ENCODE peak calls at places on chromosome 17, in five cellular contexts. V is gastrocnemius medialis, X is osteoblast, E is left lung, H is Peyer's patch. Y is an unnamed sample.
A peak's percentile ranks its signal among the peaks of the same experiment; 100 is the strongest.

GRCh38 chr17:81302324-81302723 is 7.2 kb upstream of the SLC38A10 start:
- DNase-seq in V (no peak), X (no peak), E (peak; percentile 45), H (no peak), Y (no peak)

GRCh38 chr17:83101805-83102480 is 22.5 kb downstream of the METRNL start:
- DNase-seq in V (no peak), X (peak; percentile 94), E (no peak), H (peak; percentile 82), Y (no peak)

GRCh38 chr17:4920351-4921048 is 11.6 kb upstream of the GP1BA start:
- DNase-seq in V (no peak), X (no peak), E (peak; percentile 72), H (no peak), Y (no peak)

GRCh38 chr17:77494664-77495435 is 354.1 kb downstream of the SEC14L1 start:
- DNase-seq in V (peak; percentile 57), X (peak; percentile 99), E (peak; percentile 91), H (peak; percentile 89), Y (peak; percentile 56)

GRCh38 chr17:56499799-56500388 is 93.6 kb upstream of the NOG start:
- DNase-seq in V (no peak), X (no peak), E (no peak), H (no peak), Y (no peak)

GRCh38 chr17:83110755-83111154 is 31.3 kb downstream of the METRNL start:
- DNase-seq in V (no peak), X (peak; percentile 89), E (no peak), H (no peak), Y (no peak)

GRCh38 chr17:60130466-60130865 is 19.3 kb upstream of the CA4 start:
- DNase-seq in V (no peak), X (no peak), E (no peak), H (no peak), Y (no peak)

GRCh38 chr17:41404024-41404651 is 6.7 kb upstream of the KRT31 start:
- DNase-seq in V (no peak), X (peak; percentile 96), E (no peak), H (no peak), Y (no peak)

GRCh38 chr17:63275318-63275967 is 170.7 kb downstream of the CYB561 start:
- DNase-seq in V (no peak), X (no peak), E (no peak), H (peak; percentile 49), Y (no peak)

GRCh38 chr17:32774286-32775084 is 102.4 kb downstream of the MYO1D start:
- DNase-seq in V (no peak), X (no peak), E (no peak), H (no peak), Y (no peak)

GRCh38 chr17:32771396-32771795 is 105.5 kb downstream of the MYO1D start:
- DNase-seq in V (no peak), X (no peak), E (no peak), H (no peak), Y (no peak)

GRCh38 chr17:32777436-32777835 is 99.5 kb downstream of the MYO1D start:
- DNase-seq in V (no peak), X (peak; percentile 83), E (peak; percentile 80), H (no peak), Y (no peak)

GRCh38 chr17:32769846-32770245 is 107.1 kb downstream of the MYO1D start:
- DNase-seq in V (no peak), X (no peak), E (no peak), H (no peak), Y (no peak)

GRCh38 chr17:32772453-32773025 is 104.4 kb downstream of the MYO1D start:
- DNase-seq in V (no peak), X (no peak), E (no peak), H (no peak), Y (peak; percentile 42)
- H3K36me3 ChIP-seq in V (no peaks in the 10 kb centered on the region), X (no peaks in the 10 kb centered on the region), E (no peaks in the 10 kb centered on the region), H (peaks cover 15% of the 10 kb centered on the region), Y (no peaks in the 10 kb centered on the region)

GRCh38 chr17:2777242-2777867 is 18.9 kb upstream of the RAP1GAP2 start:
- DNase-seq in V (no peak), X (peak; percentile 80), E (no peak), H (no peak), Y (no peak)
- TF ChIP-seq CTCF in V (no peak), X (no peak), E (no peak), H (no peak), Y (no peak)

DNA sequence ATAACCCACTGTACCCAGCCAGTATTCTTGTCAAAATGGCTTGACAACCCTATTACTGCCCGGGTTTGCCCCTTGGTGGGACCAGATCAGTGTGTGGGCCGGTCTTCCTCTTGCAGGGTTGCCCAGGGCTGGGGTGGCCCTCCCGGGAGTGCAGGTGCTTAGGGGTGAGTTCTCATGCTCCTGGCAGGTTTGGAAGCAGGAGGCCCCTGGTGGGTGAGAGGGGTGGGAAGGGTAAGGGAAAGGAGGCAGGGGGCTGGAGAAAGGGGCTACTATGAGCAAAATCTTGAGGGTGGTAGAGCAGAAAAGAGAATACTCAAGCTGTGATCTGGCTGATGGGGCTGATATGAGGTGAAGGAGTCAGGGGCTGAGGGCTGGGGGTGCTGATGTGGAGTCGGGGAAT is 6.5 kb downstream of the CD300A start:
- DNase-seq in V (no peak), X (peak; percentile 32), E (peak; percentile 43), H (no peak), Y (no peak)
- H3K4me3 ChIP-seq in V (no peak overlapping the region), X (no peak overlapping the region), E (no peak overlapping the region), H (no peak overlapping the region), Y (no peak overlapping the region)

DNA sequence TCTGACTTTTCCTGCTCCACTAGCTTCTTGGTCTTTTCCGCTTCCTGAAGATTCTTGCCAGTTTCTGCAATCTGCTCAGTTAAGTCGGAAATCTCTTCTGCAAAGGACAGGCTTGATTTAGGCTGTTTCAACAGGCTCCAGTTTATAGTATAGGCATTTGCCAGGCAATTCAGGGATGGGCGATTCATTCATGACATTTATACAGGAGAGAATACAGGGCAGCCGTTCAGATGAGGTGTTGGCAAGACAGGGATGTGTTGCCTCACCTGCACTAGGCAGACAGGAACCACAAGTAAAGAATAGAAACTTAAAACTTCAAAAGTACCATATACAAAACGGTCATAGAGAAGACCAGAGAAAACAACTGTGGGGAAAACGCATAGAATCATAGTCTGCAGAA is 61.7 kb downstream of the MYH13 start:
- DNase-seq in V (no peak), X (no peak), E (no peak), H (no peak), Y (no peak)
- H3K36me3 ChIP-seq in V (no peaks in the 10 kb centered on the region), X (no peaks in the 10 kb centered on the region), E (no peaks in the 10 kb centered on the region), H (no peaks in the 10 kb centered on the region), Y (no peaks in the 10 kb centered on the region)

GRCh38 chr17:75894049-75894742 is 2.6 kb downstream of the TRIM65 start:
- DNase-seq in V (no peak), X (peak; percentile 48), E (no peak), H (no peak), Y (no peak)

GRCh38 chr17:75898065-75898464 is 1.3 kb upstream of the TRIM65 start:
- DNase-seq in V (no peak), X (no peak), E (peak; percentile 66), H (no peak), Y (no peak)

GRCh38 chr17:75898791-75899190 is 2.0 kb upstream of the TRIM65 start:
- DNase-seq in V (no peak), X (peak; percentile 49), E (peak; percentile 58), H (no peak), Y (no peak)

GRCh38 chr17:75897076-75898019 is 597 bp upstream of the TRIM65 start:
- DNase-seq in V (no peak), X (no peak), E (peak; percentile 37), H (peak; percentile 60), Y (no peak)

GRCh38 chr17:75896360-75897075 is at the start of gene TRIM65:
- DNase-seq in V (peak; percentile 76), X (peak; percentile 99), E (peak; percentile 96), H (peak; percentile 94), Y (peak; percentile 87)
- TF ChIP-seq CTCF in V (peak; percentile 59), X (peak; percentile 24), E (peak; percentile 20), H (peak; percentile 32), Y (peak; percentile 27)

GRCh38 chr17:66835476-66835875 is 559 bp downstream of the CACNG5 start:
- DNase-seq in V (no peak), X (peak; percentile 53), E (no peak), H (no peak), Y (no peak)

GRCh38 chr17:66834426-66834918 is 445 bp upstream of the CACNG5 start:
- DNase-seq in V (no peak), X (peak; percentile 30), E (no peak), H (no peak), Y (no peak)

GRCh38 chr17:66833201-66833600 is 1.7 kb upstream of the CACNG5 start:
- DNase-seq in V (no peak), X (no peak), E (no peak), H (no peak), Y (no peak)

GRCh38 chr17:66836063-66837005 is 1.4 kb downstream of the CACNG5 start:
- DNase-seq in V (no peak), X (no peak), E (no peak), H (no peak), Y (no peak)

GRCh38 chr17:66834919-66835454 is at the start of gene CACNG5:
- DNase-seq in V (no peak), X (peak; percentile 19), E (no peak), H (no peak), Y (no peak)
- H3K4me3 ChIP-seq in V (no peak within 1 kb of the TSS), X (no peak within 1 kb of the TSS), E (no peak within 1 kb of the TSS), H (no peak within 1 kb of the TSS), Y (no peak within 1 kb of the TSS)

DNA sequence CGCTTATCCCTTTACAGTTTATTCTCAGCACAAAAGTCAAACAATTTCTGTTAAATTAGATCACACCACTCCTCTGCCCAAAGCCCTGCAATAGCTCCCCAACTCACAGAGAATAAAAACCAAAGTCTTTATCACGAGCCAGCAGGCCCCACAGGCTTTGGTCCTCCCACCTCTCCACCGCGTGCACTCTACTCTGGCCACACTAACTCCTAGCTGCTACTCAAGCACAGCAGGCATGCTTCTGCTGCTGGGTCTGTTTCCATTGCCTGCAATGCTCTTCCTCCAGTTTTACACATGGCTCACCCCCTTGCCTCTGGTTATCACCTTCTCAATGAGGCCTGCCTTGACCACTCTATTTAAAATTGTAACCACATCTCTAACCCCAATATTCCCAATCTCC is 27.6 kb downstream of the HELZ start:
- DNase-seq in V (no peak), X (no peak), E (no peak), H (no peak), Y (no peak)
- H3K36me3 ChIP-seq in V (peaks cover 8% of the 10 kb centered on the region), X (peaks cover 14% of the 10 kb centered on the region), E (peaks cover 42% of the 10 kb centered on the region), H (peaks cover 35% of the 10 kb centered on the region), Y (peaks cover 1% of the 10 kb centered on the region)

GRCh38 chr17:38868968-38869646 is 751 bp upstream of the LASP1 start:
- DNase-seq in V (peak; percentile 77), X (peak; percentile 95), E (peak; percentile 91), H (peak; percentile 96), Y (peak; percentile 87)
- TF ChIP-seq CTCF in V (no peak), X (peak; percentile 43), E (no peak), H (no peak), Y (peak; percentile 33)

GRCh38 chr17:80279895-80280294 is 19.2 kb downstream of the RNF213 start:
- DNase-seq in V (no peak), X (peak; percentile 99), E (peak; percentile 53), H (no peak), Y (no peak)
- H3K4me3 ChIP-seq in V (no peak overlapping the region), X (no peak overlapping the region), E (no peak overlapping the region), H (no peak overlapping the region), Y (no peak overlapping the region)

DNA sequence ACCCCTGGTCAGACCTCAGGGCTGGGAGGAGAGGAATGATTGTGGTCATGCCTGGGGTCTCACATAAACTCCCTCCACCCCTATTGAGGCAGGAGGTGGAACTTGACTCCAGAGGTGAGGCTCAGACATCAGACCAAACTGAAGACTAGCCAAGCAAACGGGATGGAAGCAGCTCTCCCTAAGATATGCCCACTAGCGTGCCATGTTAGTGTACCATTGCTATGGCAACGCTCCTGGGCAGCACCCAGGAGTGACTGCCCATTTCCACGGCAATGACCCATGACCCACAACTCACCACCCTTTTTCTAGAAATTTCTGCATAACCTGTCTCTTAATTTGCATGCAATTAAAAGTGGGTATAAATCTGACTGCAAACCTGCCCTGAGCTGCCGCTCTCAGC is 164.5 kb downstream of the RBFOX3 start:
- DNase-seq in V (no peak), X (no peak), E (no peak), H (no peak), Y (no peak)
- H3K36me3 ChIP-seq in V (no peaks in the 10 kb centered on the region), X (no peaks in the 10 kb centered on the region), E (no peaks in the 10 kb centered on the region), H (no peaks in the 10 kb centered on the region), Y (no peaks in the 10 kb centered on the region)